ENCODE peak calls at places on chromosomes 16 and 17, in eight cellular contexts. L is gastrocnemius medialis, S is suprapubic skin, Y is A549, Z is heart left ventricle, U is thyroid gland, C is transverse colon, W is lower leg skin. N is an unnamed sample.

GRCh38 chr17:1947229-1947742 is 77.8 kb downstream of the RTN4RL1 start:
- DNase-seq in Y (no peak), S (no peak), Z (peak; percentile 91), C (no peak), W (no peak), U (no peak), L (no peak), N (no peak)

GRCh38 chr17:66300956-66301355 is 1.5 kb upstream of the PRKCA start:
- DNase-seq in W (no peak), U (peak; percentile 6), L (no peak), Y (no peak), S (no peak), Z (no peak), C (no peak), N (no peak)

GRCh38 chr16:19377864-19378263 is 39.8 kb upstream of the TMC5 start:
- DNase-seq in L (no peak), Z (no peak), W (no peak), S (no peak), U (no peak), Y (no peak), C (no peak), N (no peak)

GRCh38 chr17:21298056-21298982 is 13.8 kb downstream of the MAP2K3 start:
- DNase-seq in L (no peak), W (no peak), Z (no peak), C (no peak), S (no peak), U (no peak), Y (no peak), N (no peak)

GRCh38 chr16:745739-746138 is 4.9 kb upstream of the CIAO3 start:
- DNase-seq in Y (no peak), L (no peak), W (no peak), U (peak; percentile 57), S (no peak), C (no peak), Z (no peak), N (no peak)

GRCh38 chr16:6081320-6081976 is 983.9 kb upstream of the EEF2KMT start:
- DNase-seq in L (no peak), S (no peak), Y (peak; percentile 27), U (peak; percentile 5), C (peak; percentile 37), W (no peak), Z (no peak), N (no peak)

GRCh38 chr17:3535253-3535995 is 22.2 kb downstream of the TRPV3 start:
- DNase-seq in Y (peak; percentile 89), Z (peak; percentile 70), W (no peak), U (peak; percentile 39), L (peak; percentile 35), C (peak; percentile 57), S (no peak), N (no peak)

GRCh38 chr16:68954871-68955635 is 111.7 kb downstream of the TANGO6 start:
- DNase-seq in Z (no peak), Y (no peak), U (no peak), C (no peak), L (no peak), W (no peak), S (no peak), N (no peak)

GRCh38 chr16:88922114-88922825 is 54.7 kb downstream of the CBFA2T3 start:
- DNase-seq in L (peak; percentile 54), U (peak; percentile 48), W (peak; percentile 66), C (peak; percentile 67), Y (peak; percentile 44), S (peak; percentile 92), Z (peak; percentile 95), N (peak; percentile 93)

GRCh38 chr16:1420111-1420539 is 422 bp downstream of the UQCC4 start:
- DNase-seq in Z (peak; percentile 39), U (no peak), L (peak; percentile 71), W (no peak), S (no peak), Y (no peak), C (no peak), N (no peak)

GRCh38 chr17:78125138-78125913 is 3.2 kb downstream of the TMC6 start:
- DNase-seq in C (no peak), L (no peak), S (no peak), W (no peak), Z (no peak), U (no peak), Y (no peak), N (no peak)

GRCh38 chr16:64412578-64413280 is 709.1 kb downstream of the CDH11 start:
- DNase-seq in C (no peak), S (no peak), Y (no peak), U (no peak), Z (no peak), L (no peak), W (peak; percentile 18), N (no peak)

GRCh38 chr16:4315185-4316102 is at the start of gene GLIS2:
- DNase-seq in S (no peak), U (peak; percentile 85), Z (peak; percentile 81), L (no peak), Y (peak; percentile 89), C (peak; percentile 60), W (no peak), N (no peak)

GRCh38 chr16:30740364-30741251 is 7.6 kb upstream of the PHKG2 start:
- DNase-seq in W (peak; percentile 96), S (peak; percentile 94), C (peak; percentile 92), L (peak; percentile 89), Z (peak; percentile 91), U (peak; percentile 99), Y (peak; percentile 85), N (peak; percentile 95)

GRCh38 chr17:69103557-69104233 is 38.0 kb downstream of the ABCA6 start:
- DNase-seq in S (no peak), Y (no peak), U (no peak), W (no peak), Z (no peak), C (no peak), L (no peak), N (no peak)

GRCh38 chr17:57257911-57258885 is 1.9 kb downstream of the MSI2 start:
- DNase-seq in L (no peak), W (no peak), C (no peak), S (no peak), Z (no peak), Y (no peak), U (no peak), N (no peak)

GRCh38 chr17:65514082-65514481 is 47.4 kb downstream of the AXIN2 start:
- DNase-seq in W (no peak), Z (no peak), Y (no peak), S (peak; percentile 31), L (no peak), C (no peak), U (no peak), N (no peak)

GRCh38 chr16:53785044-53785443 is 81.1 kb downstream of the FTO start:
- DNase-seq in W (no peak), Y (no peak), U (peak; percentile 33), S (no peak), Z (no peak), C (no peak), L (no peak), N (no peak)

GRCh38 chr17:36443777-36444176 is 42.7 kb upstream of the ZNHIT3 start:
- DNase-seq in Y (no peak), S (no peak), Z (no peak), W (no peak), L (no peak), C (no peak), U (no peak), N (no peak)

GRCh38 chr17:14873996-14874395 is 391.1 kb downstream of the PMP22 start:
- DNase-seq in W (no peak), S (no peak), Y (no peak), U (no peak), Z (no peak), L (no peak), C (no peak), N (no peak)
- TF ChIP-seq POLR2A in W (no peak), S (no peak), Y (no peak), U (no peak), Z (no peak), L (no peak), C (no peak), N (no peak)

DNA sequence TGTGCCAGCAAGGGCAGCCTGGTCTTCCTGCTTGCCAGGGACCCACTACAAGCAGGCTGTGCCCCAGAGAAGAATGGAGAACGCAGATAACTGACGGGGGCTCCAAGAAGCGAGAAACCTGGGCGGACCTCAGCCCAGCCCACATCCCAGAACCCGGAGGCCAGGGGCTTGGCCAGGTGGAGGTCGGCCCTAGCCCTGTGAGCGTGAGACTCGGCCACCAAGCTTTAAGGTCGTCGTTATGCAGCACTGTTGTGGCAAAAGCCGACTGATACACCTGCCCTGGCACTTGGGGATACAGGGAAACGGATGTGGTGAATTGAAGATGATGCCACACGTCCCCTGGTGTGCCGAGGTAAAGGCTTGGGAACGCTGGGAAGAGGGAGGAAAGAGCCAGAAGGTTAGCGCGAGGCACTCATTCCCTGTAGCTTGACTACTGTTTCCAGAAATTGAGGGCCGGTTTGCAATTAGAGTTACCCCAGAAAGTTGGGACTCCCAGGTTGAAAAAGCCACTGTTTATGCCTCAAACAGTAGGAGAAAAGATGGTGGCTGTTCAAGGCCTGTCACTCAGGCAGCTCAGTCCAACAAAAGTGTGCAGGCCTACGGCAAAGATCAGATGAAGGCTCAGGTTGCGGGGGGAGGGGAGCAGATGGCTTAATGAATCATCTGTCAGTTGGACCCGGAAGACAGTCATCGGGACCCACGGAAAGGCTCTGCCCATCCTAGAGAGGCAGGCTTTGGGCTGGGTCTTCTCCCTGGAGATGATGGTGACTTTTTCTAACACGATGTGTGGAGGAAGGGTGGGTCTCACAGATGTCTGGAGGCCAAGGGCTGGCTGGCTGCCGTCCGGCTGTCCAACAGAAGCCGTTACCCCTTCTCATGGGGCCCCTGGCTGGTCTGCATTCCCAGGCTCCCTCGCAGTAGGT is 45.6 kb upstream of the BAHCC1 start:
- DNase-seq in S (no peak), U (no peak), C (no peak), Z (no peak), L (no peak), W (no peak), Y (no peak), N (no peak)
- TF ChIP-seq POLR2A in S (no peak), U (no peak), C (no peak), Z (no peak), L (no peak), W (no peak), Y (no peak), N (no peak)

GRCh38 chr17:11852911-11853310 is 144.4 kb downstream of the ZNF18 start:
- DNase-seq in L (no peak), S (no peak), U (no peak), Y (no peak), W (peak; percentile 22), C (no peak), Z (no peak), N (no peak)
- TF ChIP-seq POLR2A in L (no peak), S (no peak), U (no peak), Y (no peak), W (no peak), C (no peak), Z (no peak), N (no peak)

GRCh38 chr16:17407321-17407720 is 63.4 kb downstream of the XYLT1 start:
- DNase-seq in L (no peak), U (no peak), C (no peak), W (no peak), Z (no peak), Y (no peak), S (no peak), N (no peak)

GRCh38 chr16:17411263-17411662 is 59.5 kb downstream of the XYLT1 start:
- DNase-seq in L (no peak), C (no peak), U (no peak), W (no peak), Y (no peak), S (no peak), Z (no peak), N (no peak)

GRCh38 chr16:17408296-17408695 is 62.5 kb downstream of the XYLT1 start:
- DNase-seq in S (no peak), U (no peak), W (no peak), Z (no peak), Y (no peak), C (no peak), L (no peak), N (no peak)

GRCh38 chr16:17409894-17410293 is 60.9 kb downstream of the XYLT1 start:
- DNase-seq in L (no peak), W (no peak), Z (no peak), U (no peak), Y (no peak), S (no peak), C (no peak), N (no peak)

GRCh38 chr16:17408955-17409441 is 61.8 kb downstream of the XYLT1 start:
- DNase-seq in W (no peak), S (no peak), Y (no peak), L (no peak), U (no peak), Z (no peak), C (no peak), N (no peak)
- TF ChIP-seq POLR2A in W (no peak), S (no peak), Y (no peak), L (no peak), U (no peak), Z (no peak), C (no peak), N (no peak)